ENCODE peak calls at places on chromosomes 3 and 15, in seven cellular contexts. M, F, P, Y, K, Z and V are unnamed samples.

GRCh38 chr15:87752250-87752951 is 504.1 kb downstream of the NTRK3 start:
- DNase-seq in M (peak), F (peak), P (no peak), Y (no peak), K (peak), Z (no peak), V (no peak)

GRCh38 chr15:40747685-40748631 is 7.1 kb downstream of the RMDN3 start:
- DNase-seq in M (no peak), F (no peak), P (no peak), Y (no peak), K (no peak), Z (no peak), V (no peak)

GRCh38 chr3:132486086-132486485 is 68.8 kb downstream of the DNAJC13 start:
- DNase-seq in M (no peak), F (no peak), P (no peak), Y (no peak), K (peak), Z (no peak), V (no peak)

GRCh38 chr15:28992996-28993719 is 107.4 kb downstream of the APBA2 start:
- DNase-seq in M (no peak), F (no peak), P (no peak), Y (no peak), K (no peak), Z (no peak), V (no peak)

GRCh38 chr3:108127301-108127988 is 36.6 kb upstream of the CD47 start:
- DNase-seq in M (no peak), F (no peak), P (no peak), Y (peak), K (no peak), Z (peak), V (peak)

GRCh38 chr3:193686665-193687506 is 93.9 kb downstream of the OPA1 start:
- DNase-seq in M (peak), F (no peak), P (no peak), Y (no peak), K (no peak), Z (no peak), V (no peak)

GRCh38 chr3:47006145-47006651 is 26.7 kb downstream of the NBEAL2 start:
- DNase-seq in M (no peak), F (no peak), P (peak), Y (no peak), K (no peak), Z (no peak), V (no peak)

GRCh38 chr3:147419731-147420360 is 10.7 kb downstream of the ZIC1 start:
- DNase-seq in M (no peak), F (no peak), P (no peak), Y (no peak), K (no peak), Z (no peak), V (no peak)

GRCh38 chr3:171328419-171329082 is 131.7 kb downstream of the TNIK start:
- DNase-seq in M (peak), F (no peak), P (no peak), Y (no peak), K (peak), Z (no peak), V (no peak)

GRCh38 chr3:156174229-156174847 is 54.0 kb downstream of the KCNAB1 start:
- DNase-seq in M (peak), F (peak), P (no peak), Y (no peak), K (peak), Z (no peak), V (no peak)

GRCh38 chr15:29616512-29616911 is 205.8 kb downstream of the TJP1 start:
- DNase-seq in M (peak), F (no peak), P (no peak), Y (no peak), K (no peak), Z (no peak), V (no peak)

GRCh38 chr3:108190346-108190745 is 31.9 kb downstream of the IFT57 start:
- DNase-seq in M (no peak), F (no peak), P (no peak), Y (no peak), K (no peak), Z (no peak), V (no peak)

GRCh38 chr3:49296781-49297420 is 19.9 kb upstream of the C3orf62 start:
- DNase-seq in M (no peak), F (peak), P (no peak), Y (no peak), K (peak), Z (no peak), V (no peak)